ENCODE peak calls at places on chromosome 4, in five cellular contexts. K is neural progenitor cell, W is GM06990, I is cardiac muscle cell, Q is tibial artery. V is an unnamed sample. For H3K36me3, the result is how much of the 10 kb centered on the place peaks cover.

GRCh38 chr4:145034727-145035211 is 63.2 kb downstream of the ANAPC10 start:
- DNase-seq in K (no peak), W (no peak), I (peak), Q (no peak), V (peak)

GRCh38 chr4:61817071-61817470 is 616.9 kb downstream of the ADGRL3 start:
- DNase-seq in W (no peak), K (no peak), Q (no peak), I (no peak), V (no peak)

GRCh38 chr4:99834569-99834968 is 17.9 kb downstream of the DAPP1 start:
- DNase-seq in I (no peak), Q (no peak), K (no peak), W (no peak), V (no peak)

GRCh38 chr4:118776166-118776954 is 59.6 kb downstream of the SEC24D start:
- DNase-seq in Q (no peak), I (peak), K (no peak), W (no peak), V (peak)

GRCh38 chr4:172596206-172596605 is 572.4 kb upstream of the GALNT7 start:
- DNase-seq in I (no peak), K (peak), Q (no peak), W (no peak), V (no peak)

GRCh38 chr4:74374561-74375327 is 9.8 kb downstream of the EREG start:
- DNase-seq in K (no peak), I (peak), Q (no peak), W (no peak), V (peak)

GRCh38 chr4:172099376-172099775 is 286.2 kb downstream of the GALNTL6 start:
- DNase-seq in Q (no peak), K (no peak), I (no peak), W (no peak), V (no peak)

GRCh38 chr4:168743131-168743530 is 246.3 kb downstream of the PALLD start:
- DNase-seq in K (no peak), I (no peak), Q (no peak), W (no peak), V (no peak)

GRCh38 chr4:99853993-99854392 is 37.4 kb downstream of the DAPP1 start:
- DNase-seq in Q (no peak), W (no peak), K (peak), I (no peak), V (no peak)

GRCh38 chr4:40333921-40334352 is 1.2 kb upstream of the CHRNA9 start:
- DNase-seq in W (no peak), I (peak), K (no peak), Q (no peak), V (peak)

GRCh38 chr4:152072001-152072485 is 311.2 kb upstream of the GATB start:
- DNase-seq in Q (no peak), K (no peak), W (no peak), I (no peak), V (no peak)

GRCh38 chr4:150493846-150494245 is 88.1 kb upstream of the MAB21L2 start:
- DNase-seq in K (no peak), I (peak), W (no peak), Q (no peak), V (peak)

GRCh38 chr4:94112644-94113043 is 95.0 kb upstream of the SMARCAD1 start:
- DNase-seq in K (no peak), Q (no peak), I (no peak), W (no peak), V (no peak)

GRCh38 chr4:54276633-54277426 is 47.7 kb downstream of the PDGFRA start:
- DNase-seq in K (peak), W (peak), Q (no peak), I (no peak), V (peak)

GRCh38 chr4:122705547-122705946 is 27.0 kb upstream of the BBS12 start:
- DNase-seq in I (no peak), W (no peak), Q (no peak), K (no peak), V (no peak)

GRCh38 chr4:167779864-167780263 is 312.5 kb upstream of the ANXA10 start:
- DNase-seq in I (peak), K (no peak), W (no peak), Q (no peak), V (no peak)

GRCh38 chr4:8219236-8219635 is 20.1 kb downstream of the SH3TC1 start:
- DNase-seq in I (no peak), Q (no peak), K (no peak), W (no peak), V (no peak)
- H3K36me3 ChIP-seq in I (under half), Q (under half), K (under half), W (under half), V (half or more)

GRCh38 chr4:80925293-80925692 is 105.2 kb upstream of the BMP3 start:
- DNase-seq in W (no peak), I (no peak), K (no peak), Q (no peak), V (no peak)
- H3K4me3 ChIP-seq in W (no peak), I (no peak), K (no peak), Q (no peak), V (no peak)

DNA sequence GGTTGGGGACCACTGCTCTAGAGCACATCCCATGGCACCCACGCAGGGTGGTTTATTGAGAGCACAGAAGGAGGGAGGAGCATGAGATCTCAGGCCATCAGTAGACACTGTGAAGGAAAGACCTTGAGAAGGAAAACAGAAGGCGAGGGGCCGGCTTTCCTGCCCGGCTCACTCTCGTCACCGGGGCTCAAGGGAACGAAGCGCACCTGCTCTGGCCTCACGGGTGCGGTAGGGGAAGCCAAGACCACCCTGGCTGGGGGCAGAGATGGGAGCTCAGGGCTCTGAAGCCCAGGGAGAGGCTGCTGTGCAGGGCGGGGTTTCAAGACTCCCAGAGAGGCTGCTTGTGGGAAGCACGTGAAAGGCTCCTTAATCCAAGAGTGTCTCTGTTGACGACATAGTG is 105.9 kb downstream of the TNIP2 start:
- DNase-seq in Q (no peak), K (no peak), I (no peak), W (no peak), V (no peak)
- H3K36me3 ChIP-seq in Q (half or more), K (under half), I (under half), W (under half), V (under half)

GRCh38 chr4:1170805-1171305 is 1.5 kb downstream of the SPON2 start:
- DNase-seq in K (no peak), Q (peak), I (no peak), W (no peak), V (no peak)
- H3K4me3 ChIP-seq in K (peak), Q (peak), I (peak), W (no peak), V (no peak)

GRCh38 chr4:88722276-88722780 is 24.7 kb upstream of the NAP1L5 start:
- DNase-seq in I (no peak), W (no peak), Q (no peak), K (no peak), V (no peak)
- H3K36me3 ChIP-seq in I (under half), W (under half), Q (under half), K (under half), V (under half)

GRCh38 chr4:185213829-185214228 is 4.4 kb downstream of the SNX25 start:
- DNase-seq in I (no peak), K (no peak), Q (no peak), W (peak), V (no peak)
- H3K4me3 ChIP-seq in I (no peak), K (no peak), Q (no peak), W (peak), V (no peak)